ENCODE peak calls at places on chromosome 1, in eight cellular contexts. G, K, E, U, M, B, D and C are unnamed samples.

GRCh38 chr1:93701619-93702018 is 20.0 kb upstream of the BCAR3 start:
- DNase-seq in G (peak; percentile 40), K (no peak), E (peak; percentile 36), U (peak; percentile 62), M (no peak), B (no peak), D (no peak), C (peak; percentile 33)

GRCh38 chr1:186780081-186780480 is 48.7 kb upstream of the PLA2G4A start:
- DNase-seq in G (no peak), K (no peak), E (no peak), U (no peak), M (no peak), B (no peak), D (peak; percentile 49), C (no peak)

GRCh38 chr1:164659621-164660414 is 100.8 kb downstream of the PBX1 start:
- DNase-seq in G (no peak), K (no peak), E (no peak), U (no peak), M (no peak), B (no peak), D (no peak), C (peak; percentile 90)

GRCh38 chr1:37605061-37605650 is 9.4 kb upstream of the GNL2 start:
- DNase-seq in G (no peak), K (no peak), E (no peak), U (no peak), M (no peak), B (no peak), D (no peak), C (no peak)

GRCh38 chr1:83813571-83813970 is 185.4 kb downstream of the TTLL7 start:
- DNase-seq in G (no peak), K (no peak), E (no peak), U (no peak), M (no peak), B (no peak), D (no peak), C (no peak)

GRCh38 chr1:5109652-5110051 is 455.2 kb downstream of the AJAP1 start:
- DNase-seq in G (no peak), K (no peak), E (no peak), U (no peak), M (no peak), B (no peak), D (no peak), C (no peak)

GRCh38 chr1:47529520-47530098 is 91.8 kb downstream of the FOXD2 start:
- DNase-seq in G (no peak), K (no peak), E (no peak), U (no peak), M (no peak), B (no peak), D (peak; percentile 32), C (no peak)

GRCh38 chr1:211017066-211017691 is 116.8 kb downstream of the KCNH1 start:
- DNase-seq in G (no peak), K (no peak), E (no peak), U (no peak), M (no peak), B (no peak), D (no peak), C (no peak)

GRCh38 chr1:229378586-229379442 is 36.0 kb upstream of the CCSAP start:
- DNase-seq in G (no peak), K (no peak), E (no peak), U (no peak), M (no peak), B (no peak), D (no peak), C (no peak)

GRCh38 chr1:32273389-32274208 is 18.3 kb upstream of the HDAC1 start:
- DNase-seq in G (no peak), K (no peak), E (peak; percentile 81), U (no peak), M (no peak), B (no peak), D (no peak), C (no peak)

GRCh38 chr1:9038881-9039760 is 12.9 kb upstream of the SLC2A7 start:
- DNase-seq in G (no peak), K (no peak), E (no peak), U (no peak), M (no peak), B (no peak), D (no peak), C (no peak)

GRCh38 chr1:193537266-193538003 is 351.0 kb upstream of the B3GALT2 start:
- DNase-seq in G (no peak), K (no peak), E (peak; percentile 76), U (peak; percentile 47), M (no peak), B (no peak), D (peak; percentile 80), C (no peak)

GRCh38 chr1:205319081-205320018 is 2.2 kb downstream of the NUAK2 start:
- DNase-seq in G (peak; percentile 63), K (peak; percentile 79), E (peak; percentile 37), U (no peak), M (no peak), B (no peak), D (peak; percentile 61), C (peak; percentile 88)

GRCh38 chr1:154553056-154553822 is 5.2 kb downstream of the UBE2Q1 start:
- DNase-seq in G (no peak), K (no peak), E (no peak), U (no peak), M (no peak), B (no peak), D (no peak), C (no peak)

GRCh38 chr1:217919683-217920502 is 288.7 kb downstream of the SPATA17 start:
- DNase-seq in G (no peak), K (no peak), E (no peak), U (no peak), M (no peak), B (no peak), D (no peak), C (no peak)